ENCODE peak calls at places on chromosome 5, in five cellular contexts. One of them, this sample, is unnamed.

GRCh38 chr5:111550282-111551020 is 38.1 kb upstream of the STARD4 start:
- DNase-seq in Peyer's patch: peak; percentile 85
- DNase-seq in NCI-H460: peak; percentile 91
- DNase-seq in tibial artery: peak; percentile 87
- DNase-seq in psoas muscle: peak; percentile 83
- DNase-seq in this sample: peak; percentile 81

GRCh38 chr5:147935032-147935431 is 28.7 kb upstream of the C5orf46 start:
- DNase-seq in Peyer's patch: no peak
- DNase-seq in NCI-H460: peak; percentile 63
- DNase-seq in tibial artery: no peak
- DNase-seq in psoas muscle: no peak
- DNase-seq in this sample: no peak

GRCh38 chr5:999724-1000123 is 8.9 kb upstream of the NKD2 start:
- DNase-seq in Peyer's patch: peak; percentile 24
- DNase-seq in NCI-H460: no peak
- DNase-seq in tibial artery: peak; percentile 19
- DNase-seq in psoas muscle: peak; percentile 43
- DNase-seq in this sample: no peak

GRCh38 chr5:132831095-132831860 is 831 bp upstream of the SHROOM1 start:
- DNase-seq in Peyer's patch: peak; percentile 78
- DNase-seq in NCI-H460: no peak
- DNase-seq in tibial artery: no peak
- DNase-seq in psoas muscle: no peak
- DNase-seq in this sample: no peak

GRCh38 chr5:74765201-74765600 is 1.7 kb downstream of the GFM2 start:
- DNase-seq in Peyer's patch: no peak
- DNase-seq in NCI-H460: no peak
- DNase-seq in tibial artery: no peak
- DNase-seq in psoas muscle: no peak
- DNase-seq in this sample: no peak

GRCh38 chr5:124843596-124843899 is 97.1 kb upstream of the ZNF608 start:
- DNase-seq in Peyer's patch: no peak
- DNase-seq in NCI-H460: no peak
- DNase-seq in tibial artery: no peak
- DNase-seq in psoas muscle: no peak
- DNase-seq in this sample: no peak

GRCh38 chr5:55338810-55339243 is 31.0 kb downstream of the MTREX start:
- DNase-seq in Peyer's patch: no peak
- DNase-seq in NCI-H460: no peak
- DNase-seq in tibial artery: peak; percentile 78
- DNase-seq in psoas muscle: no peak
- DNase-seq in this sample: no peak

GRCh38 chr5:177405805-177406204 is 3.6 kb downstream of the F12 start:
- DNase-seq in Peyer's patch: peak; percentile 81
- DNase-seq in NCI-H460: no peak
- DNase-seq in tibial artery: no peak
- DNase-seq in psoas muscle: no peak
- DNase-seq in this sample: no peak

GRCh38 chr5:118578093-118578492 is 410.3 kb downstream of the DTWD2 start:
- DNase-seq in Peyer's patch: no peak
- DNase-seq in NCI-H460: no peak
- DNase-seq in tibial artery: peak; percentile 73
- DNase-seq in psoas muscle: no peak
- DNase-seq in this sample: no peak

GRCh38 chr5:38832810-38833209 is 13.0 kb upstream of the OSMR start:
- DNase-seq in Peyer's patch: no peak
- DNase-seq in NCI-H460: no peak
- DNase-seq in tibial artery: no peak
- DNase-seq in psoas muscle: no peak
- DNase-seq in this sample: no peak

GRCh38 chr5:144298658-144299057 is 128.0 kb downstream of the KCTD16 start:
- DNase-seq in Peyer's patch: no peak
- DNase-seq in NCI-H460: no peak
- DNase-seq in tibial artery: no peak
- DNase-seq in psoas muscle: no peak
- DNase-seq in this sample: no peak

GRCh38 chr5:38029431-38030065 is 189.7 kb upstream of the GDNF start:
- DNase-seq in Peyer's patch: no peak
- DNase-seq in NCI-H460: no peak
- DNase-seq in tibial artery: no peak
- DNase-seq in psoas muscle: no peak
- DNase-seq in this sample: no peak

GRCh38 chr5:157718529-157718928 is 12.7 kb upstream of the THG1L start:
- DNase-seq in Peyer's patch: no peak
- DNase-seq in NCI-H460: peak; percentile 60
- DNase-seq in tibial artery: no peak
- DNase-seq in psoas muscle: no peak
- DNase-seq in this sample: no peak

GRCh38 chr5:52996966-52997365 is 7.8 kb downstream of the ITGA2 start:
- DNase-seq in Peyer's patch: no peak
- DNase-seq in NCI-H460: no peak
- DNase-seq in tibial artery: no peak
- DNase-seq in psoas muscle: no peak
- DNase-seq in this sample: no peak

GRCh38 chr5:19235101-19235584 is 752.9 kb downstream of the CDH18 start:
- DNase-seq in Peyer's patch: no peak
- DNase-seq in NCI-H460: no peak
- DNase-seq in tibial artery: no peak
- DNase-seq in psoas muscle: no peak
- DNase-seq in this sample: no peak

GRCh38 chr5:172910828-172911627 is 48.2 kb upstream of the RPL26L1 start:
- DNase-seq in Peyer's patch: peak; percentile 85
- DNase-seq in NCI-H460: peak; percentile 99
- DNase-seq in tibial artery: peak; percentile 92
- DNase-seq in psoas muscle: peak; percentile 73
- DNase-seq in this sample: peak; percentile 71

GRCh38 chr5:28450997-28451396 is 1412.6 kb upstream of the CDH9 start:
- DNase-seq in Peyer's patch: no peak
- DNase-seq in NCI-H460: no peak
- DNase-seq in tibial artery: no peak
- DNase-seq in psoas muscle: no peak
- DNase-seq in this sample: no peak

GRCh38 chr5:180109920-180110319 is 38.4 kb upstream of the RNF130 start:
- DNase-seq in Peyer's patch: peak; percentile 33
- DNase-seq in NCI-H460: no peak
- DNase-seq in tibial artery: peak; percentile 23
- DNase-seq in psoas muscle: no peak
- DNase-seq in this sample: no peak

GRCh38 chr5:166370928-166371690 is 1920.3 kb upstream of the WWC1 start:
- DNase-seq in Peyer's patch: no peak
- DNase-seq in NCI-H460: peak; percentile 25
- DNase-seq in tibial artery: no peak
- DNase-seq in psoas muscle: no peak
- DNase-seq in this sample: no peak

GRCh38 chr5:36156619-36157018 is 4.7 kb downstream of the SKP2 start:
- DNase-seq in Peyer's patch: no peak
- DNase-seq in NCI-H460: no peak
- DNase-seq in tibial artery: no peak
- DNase-seq in psoas muscle: no peak
- DNase-seq in this sample: no peak

GRCh38 chr5:59543826-59544442 is 349.6 kb downstream of the PDE4D start:
- DNase-seq in Peyer's patch: no peak
- DNase-seq in NCI-H460: no peak
- DNase-seq in tibial artery: no peak
- DNase-seq in psoas muscle: peak; percentile 59
- DNase-seq in this sample: no peak

GRCh38 chr5:178768371-178769260 is 38.2 kb upstream of the ZNF354A start:
- DNase-seq in Peyer's patch: peak; percentile 19
- DNase-seq in NCI-H460: no peak
- DNase-seq in tibial artery: no peak
- DNase-seq in psoas muscle: no peak
- DNase-seq in this sample: no peak

GRCh38 chr5:15604986-15605385 is 105.0 kb downstream of the FBXL7 start:
- DNase-seq in Peyer's patch: no peak
- DNase-seq in NCI-H460: no peak
- DNase-seq in tibial artery: no peak
- DNase-seq in psoas muscle: no peak
- DNase-seq in this sample: no peak

GRCh38 chr5:52774005-52774410 is 13.7 kb upstream of the ITGA1 start:
- DNase-seq in Peyer's patch: no peak
- DNase-seq in NCI-H460: no peak
- DNase-seq in tibial artery: no peak
- DNase-seq in psoas muscle: no peak
- DNase-seq in this sample: no peak

GRCh38 chr5:54656261-54656728 is 138.7 kb downstream of the SNX18 start:
- DNase-seq in Peyer's patch: no peak
- DNase-seq in NCI-H460: no peak
- DNase-seq in tibial artery: no peak
- DNase-seq in psoas muscle: no peak
- DNase-seq in this sample: peak; percentile 77

GRCh38 chr5:169149317-169149716 is 151.6 kb downstream of the SLIT3 start:
- DNase-seq in Peyer's patch: no peak
- DNase-seq in NCI-H460: no peak
- DNase-seq in tibial artery: no peak
- DNase-seq in psoas muscle: no peak
- DNase-seq in this sample: no peak